ENCODE peak calls at places on chromosomes 2 and 18, in six cellular contexts. A is fibroblast of mammary gland, E is Peyer's patch, C is AG04450, S is A549, X is thyroid gland. P is an unnamed sample.

GRCh38 chr2:25375989-25376545 is 34.3 kb upstream of the DNMT3A start:
- DNase-seq in A (no peak), E (no peak), C (no peak), S (no peak), X (no peak), P (no peak)

GRCh38 chr2:66699481-66700180 is 264.7 kb downstream of the MEIS1 start:
- DNase-seq in A (no peak), E (no peak), C (no peak), S (no peak), X (no peak), P (no peak)

GRCh38 chr2:20488136-20488705 is 41.3 kb downstream of the RHOB start:
- DNase-seq in A (no peak), E (no peak), C (no peak), S (no peak), X (no peak), P (no peak)

GRCh38 chr2:230981704-230982103 is 14.2 kb upstream of the SPATA3 start:
- DNase-seq in A (no peak), E (no peak), C (no peak), S (no peak), X (no peak), P (no peak)

GRCh38 chr2:235270951-235271350 is 222.9 kb upstream of the AGAP1 start:
- DNase-seq in A (peak; percentile 77), E (no peak), C (no peak), S (no peak), X (no peak), P (peak; percentile 94)

GRCh38 chr2:212249451-212249850 is 289.2 kb downstream of the ERBB4 start:
- DNase-seq in A (peak; percentile 37), E (no peak), C (no peak), S (peak; percentile 6), X (no peak), P (peak; percentile 13)

GRCh38 chr18:4204151-4204720 is 250.9 kb downstream of the DLGAP1 start:
- DNase-seq in A (no peak), E (no peak), C (no peak), S (no peak), X (no peak), P (no peak)

GRCh38 chr2:108833219-108833618 is 46.6 kb downstream of the CCDC138 start:
- DNase-seq in A (no peak), E (no peak), C (peak; percentile 7), S (no peak), X (no peak), P (no peak)

GRCh38 chr18:1227025-1227424 is 322.4 kb downstream of the ADCYAP1 start:
- DNase-seq in A (no peak), E (no peak), C (no peak), S (no peak), X (no peak), P (no peak)

GRCh38 chr2:234981197-234982095 is 29.6 kb downstream of the SH3BP4 start:
- DNase-seq in A (peak; percentile 99), E (no peak), C (peak; percentile 97), S (peak; percentile 94), X (peak; percentile 95), P (peak; percentile 99)

GRCh38 chr2:62966995-62967394 is 83.6 kb upstream of the OTX1 start:
- DNase-seq in A (no peak), E (no peak), C (no peak), S (no peak), X (no peak), P (no peak)

GRCh38 chr2:113978524-113979171 is 88.8 kb downstream of the ACTR3 start:
- DNase-seq in A (no peak), E (no peak), C (no peak), S (no peak), X (peak; percentile 40), P (no peak)

GRCh38 chr18:68263481-68263880 is 451.4 kb downstream of the TMX3 start:
- DNase-seq in A (peak; percentile 57), E (no peak), C (no peak), S (no peak), X (no peak), P (no peak)

GRCh38 chr2:223027442-223027841 is 24.5 kb upstream of the KCNE4 start:
- DNase-seq in A (peak; percentile 83), E (no peak), C (no peak), S (peak; percentile 51), X (no peak), P (peak; percentile 74)

GRCh38 chr2:119294671-119295070 is 71.0 kb downstream of the STEAP3 start:
- DNase-seq in A (no peak), E (no peak), C (no peak), S (no peak), X (no peak), P (no peak)

GRCh38 chr2:12596771-12597170 is 120.0 kb upstream of the TRIB2 start:
- DNase-seq in A (no peak), E (no peak), C (no peak), S (no peak), X (no peak), P (no peak)

GRCh38 chr2:211930331-211930730 is 608.3 kb downstream of the ERBB4 start:
- DNase-seq in A (no peak), E (no peak), C (no peak), S (no peak), X (no peak), P (no peak)

GRCh38 chr2:222423632-222424280 is 587 bp upstream of the SGPP2 start:
- DNase-seq in A (no peak), E (peak; percentile 51), C (no peak), S (no peak), X (peak; percentile 79), P (no peak)

GRCh38 chr2:153057743-153058142 is 339.3 kb downstream of the ARL6IP6 start:
- DNase-seq in A (no peak), E (no peak), C (no peak), S (no peak), X (no peak), P (no peak)

GRCh38 chr2:44531289-44531688 is 169.5 kb downstream of the CAMKMT start:
- DNase-seq in A (no peak), E (no peak), C (no peak), S (no peak), X (no peak), P (no peak)

GRCh38 chr2:214103199-214104001 is 307.5 kb upstream of the VWC2L start:
- DNase-seq in A (no peak), E (no peak), C (no peak), S (no peak), X (peak; percentile 41), P (no peak)

GRCh38 chr2:28534817-28535216 is 39.0 kb downstream of the PLB1 start:
- DNase-seq in A (no peak), E (no peak), C (no peak), S (no peak), X (no peak), P (no peak)

GRCh38 chr2:219517954-219518778 is 3.9 kb downstream of the ASIC4 start:
- DNase-seq in A (no peak), E (no peak), C (no peak), S (no peak), X (no peak), P (no peak)

GRCh38 chr2:153360239-153360638 is 118.3 kb downstream of the RPRM start:
- DNase-seq in A (no peak), E (no peak), C (no peak), S (no peak), X (no peak), P (no peak)

GRCh38 chr2:100008960-100009359 is 133.4 kb downstream of the AFF3 start:
- DNase-seq in A (peak; percentile 33), E (no peak), C (no peak), S (no peak), X (no peak), P (no peak)

GRCh38 chr2:128403814-128404708 is 85.4 kb upstream of the HS6ST1 start:
- DNase-seq in A (no peak), E (no peak), C (no peak), S (no peak), X (no peak), P (no peak)

GRCh38 chr2:128404709-128405466 is 86.2 kb upstream of the HS6ST1 start:
- DNase-seq in A (no peak), E (no peak), C (no peak), S (no peak), X (no peak), P (no peak)

GRCh38 chr2:128401680-128402079 is 83.0 kb upstream of the HS6ST1 start:
- DNase-seq in A (no peak), E (no peak), C (no peak), S (no peak), X (no peak), P (no peak)

GRCh38 chr2:128405467-128405900 is 86.8 kb upstream of the HS6ST1 start:
- DNase-seq in A (no peak), E (no peak), C (no peak), S (no peak), X (no peak), P (no peak)

GRCh38 chr2:128402921-128403670 is 84.4 kb upstream of the HS6ST1 start:
- DNase-seq in A (no peak), E (no peak), C (no peak), S (no peak), X (no peak), P (no peak)
- H3K4me3 ChIP-seq in A (no peak overlapping the region), E (no peak overlapping the region), C (no peak overlapping the region), S (no peak overlapping the region), X (no peak overlapping the region), P (no peak overlapping the region)

GRCh38 chr2:49839818-49840217 is 685.5 kb upstream of the FSHR start:
- DNase-seq in A (no peak), E (no peak), C (no peak), S (no peak), X (no peak), P (no peak)

GRCh38 chr2:49837894-49838293 is 683.6 kb upstream of the FSHR start:
- DNase-seq in A (no peak), E (no peak), C (no peak), S (no peak), X (no peak), P (no peak)

GRCh38 chr2:49840428-49840975 is 686.2 kb upstream of the FSHR start:
- DNase-seq in A (no peak), E (no peak), C (no peak), S (no peak), X (no peak), P (no peak)

GRCh38 chr2:49843314-49843713 is 689.0 kb upstream of the FSHR start:
- DNase-seq in A (no peak), E (no peak), C (no peak), S (no peak), X (no peak), P (no peak)
- TF ChIP-seq CTCF in A (no peak), E (no peak), C (no peak), S (no peak), X (no peak), P (no peak)

GRCh38 chr2:38076710-38077430 is 919 bp upstream of the CYP1B1 start:
- DNase-seq in A (peak; percentile 90), E (peak; percentile 71), C (peak; percentile 42), S (peak; percentile 93), X (peak; percentile 59), P (peak; percentile 70)
- H3K4me3 ChIP-seq in A (peak overlapping the region; percentile 53), E (peak overlapping the region; percentile 29), C (peak overlapping the region; percentile 53), S (peak overlapping the region; percentile 62), X (peak overlapping the region; percentile 43), P (peak overlapping the region; percentile 57)

DNA sequence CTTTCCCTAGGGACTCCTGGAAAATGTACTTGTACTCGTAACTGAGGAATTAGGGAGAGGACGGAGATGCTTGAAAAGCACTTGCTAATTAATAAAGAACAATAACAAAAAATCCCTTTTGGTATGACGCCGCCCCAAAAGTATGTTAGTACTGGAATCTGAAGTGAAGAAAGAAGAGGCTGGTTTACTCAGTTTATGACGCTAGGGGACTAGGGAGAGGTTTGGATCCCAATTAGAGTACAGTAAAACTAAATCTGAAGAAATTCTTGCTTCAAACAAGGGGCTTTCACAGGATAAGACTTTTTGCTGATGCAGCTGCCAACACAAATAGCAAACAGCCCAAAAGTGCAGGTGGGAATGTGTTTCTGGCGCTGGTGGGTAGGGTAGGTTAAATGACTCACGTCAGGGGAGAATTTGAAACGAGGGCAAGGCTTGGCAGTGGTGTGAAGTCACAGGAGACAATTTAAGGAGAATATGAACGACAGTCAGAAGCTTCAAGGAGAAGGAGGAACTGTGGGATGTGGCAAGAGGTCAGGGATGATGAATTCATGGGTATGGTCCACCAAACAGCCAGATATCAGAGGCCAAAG is 1.2 kb upstream of the ZNF396 start:
- DNase-seq in A (peak; percentile 38), E (no peak), C (no peak), S (no peak), X (no peak), P (no peak)
- TF ChIP-seq CTCF in A (no peak), E (no peak), C (no peak), S (no peak), X (no peak), P (no peak)

P was measured in astrocyte of the cerebellum.